ENCODE peak calls at places on chromosomes 2 and 18, in nine cellular contexts. R, L, O, P, S, X, M, T and A are unnamed samples. For H3K4me1, the result is how much of the 10 kb centered on the place peaks cover.

GRCh38 chr2:95030496-95030895 is 5.0 kb downstream of the MAL start:
- DNase-seq in R (no peak), L (no peak), O (no peak), P (no peak), S (no peak), X (no peak), M (no peak), T (no peak), A (no peak)

GRCh38 chr18:9101730-9102390 is 639 bp upstream of the NDUFV2 start:
- DNase-seq in R (peak), L (no peak), O (no peak), P (peak), S (peak), X (no peak), M (no peak), T (peak), A (no peak)

GRCh38 chr18:49161627-49162026 is 210.9 kb upstream of the SMAD7 start:
- DNase-seq in R (no peak), L (no peak), O (no peak), P (no peak), S (peak), X (no peak), M (no peak), T (peak), A (no peak)

GRCh38 chr2:148812306-148812705 is 62.7 kb upstream of the KIF5C start:
- DNase-seq in R (peak), L (peak), O (peak), P (no peak), S (peak), X (peak), M (peak), T (no peak), A (no peak)

GRCh38 chr2:68172990-68173715 is 15.5 kb downstream of the PNO1 start:
- DNase-seq in R (no peak), L (no peak), O (no peak), P (no peak), S (no peak), X (no peak), M (no peak), T (no peak), A (no peak)

GRCh38 chr2:8536686-8537571 is 144.9 kb upstream of the ID2 start:
- DNase-seq in R (no peak), L (no peak), O (no peak), P (no peak), S (peak), X (no peak), M (no peak), T (no peak), A (no peak)

GRCh38 chr2:53896864-53897263 is 37.1 kb upstream of the GPR75 start:
- DNase-seq in R (no peak), L (no peak), O (no peak), P (no peak), S (peak), X (no peak), M (no peak), T (peak), A (peak)

GRCh38 chr2:105636109-105636740 is 108.5 kb upstream of the NCK2 start:
- DNase-seq in R (no peak), L (no peak), O (peak), P (no peak), S (no peak), X (no peak), M (no peak), T (no peak), A (no peak)

GRCh38 chr2:104766683-104767082 is 87.2 kb upstream of the POU3F3 start:
- DNase-seq in R (no peak), L (no peak), O (no peak), P (peak), S (no peak), X (no peak), M (no peak), T (no peak), A (no peak)

GRCh38 chr18:74342416-74343043 is 26.9 kb downstream of the C18orf63 start:
- DNase-seq in R (peak), L (peak), O (no peak), P (peak), S (peak), X (no peak), M (no peak), T (peak), A (peak)

GRCh38 chr2:237165405-237166276 is 80.0 kb downstream of the COPS8 start:
- DNase-seq in R (no peak), L (no peak), O (peak), P (no peak), S (peak), X (no peak), M (no peak), T (peak), A (no peak)
- TF ChIP-seq CTCF in R (no peak), L (no peak), O (peak), P (peak), S (peak), X (peak), M (peak), T (peak), A (peak)

GRCh38 chr2:37851428-37851827 is 73.7 kb upstream of the RMDN2 start:
- DNase-seq in R (no peak), L (no peak), O (no peak), P (no peak), S (no peak), X (no peak), M (no peak), T (no peak), A (no peak)
- H3K4me1 ChIP-seq in R (under half), L (under half), O (under half), P (under half), S (under half), X (under half), M (under half), T (under half), A (under half)

GRCh38 chr2:143280097-143280757 is 151.0 kb downstream of the ARHGAP15 start:
- DNase-seq in R (no peak), L (no peak), O (no peak), P (no peak), S (no peak), X (no peak), M (no peak), T (no peak), A (no peak)

GRCh38 chr2:143279672-143280071 is 150.5 kb downstream of the ARHGAP15 start:
- DNase-seq in R (no peak), L (no peak), O (no peak), P (no peak), S (peak), X (no peak), M (no peak), T (no peak), A (no peak)

GRCh38 chr2:143284087-143284675 is 155.0 kb downstream of the ARHGAP15 start:
- DNase-seq in R (peak), L (peak), O (no peak), P (peak), S (peak), X (no peak), M (no peak), T (peak), A (no peak)

GRCh38 chr2:143282684-143283083 is 153.5 kb downstream of the ARHGAP15 start:
- DNase-seq in R (peak), L (no peak), O (peak), P (no peak), S (no peak), X (no peak), M (no peak), T (no peak), A (no peak)
- TF ChIP-seq CTCF in R (no peak), L (no peak), O (peak), P (peak), S (peak), X (no peak), M (no peak), T (no peak), A (peak)

DNA sequence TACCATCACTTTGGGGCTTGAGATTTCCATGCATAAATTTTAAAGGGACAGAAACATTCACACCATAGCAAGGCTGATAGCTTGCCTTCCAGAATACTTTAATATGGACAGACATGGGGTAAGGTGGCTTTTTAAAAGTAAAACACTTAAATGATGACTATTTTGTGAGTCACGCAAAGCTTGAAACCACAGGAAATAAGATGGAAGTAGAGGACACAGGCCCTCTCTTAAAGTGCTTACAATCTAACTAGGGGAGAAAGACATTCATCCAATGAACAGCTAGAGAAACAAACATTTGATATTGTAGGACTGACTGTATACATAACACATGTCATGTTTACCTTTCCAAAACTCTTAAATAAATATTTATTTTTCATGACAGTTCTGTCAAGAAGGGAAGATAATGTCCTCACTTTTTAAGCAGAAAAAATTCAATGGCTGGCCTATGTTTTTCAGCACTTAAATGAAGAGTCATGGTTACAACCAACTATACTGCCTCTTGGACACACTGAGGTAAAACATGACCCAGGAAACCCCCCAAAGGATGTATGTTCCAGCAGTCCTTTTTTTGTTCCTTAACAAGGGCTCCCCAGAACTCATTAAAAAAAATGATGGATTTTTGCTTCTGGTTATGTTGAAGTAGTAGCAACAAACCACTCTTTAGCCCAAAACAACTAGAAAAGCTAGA is 120.0 kb upstream of the RBMS1 start:
- DNase-seq in R (no peak), L (no peak), O (no peak), P (no peak), S (peak), X (no peak), M (no peak), T (no peak), A (peak)
- H3K4me1 ChIP-seq in R (under half), L (under half), O (under half), P (under half), S (under half), X (under half), M (under half), T (under half), A (under half)

DNA sequence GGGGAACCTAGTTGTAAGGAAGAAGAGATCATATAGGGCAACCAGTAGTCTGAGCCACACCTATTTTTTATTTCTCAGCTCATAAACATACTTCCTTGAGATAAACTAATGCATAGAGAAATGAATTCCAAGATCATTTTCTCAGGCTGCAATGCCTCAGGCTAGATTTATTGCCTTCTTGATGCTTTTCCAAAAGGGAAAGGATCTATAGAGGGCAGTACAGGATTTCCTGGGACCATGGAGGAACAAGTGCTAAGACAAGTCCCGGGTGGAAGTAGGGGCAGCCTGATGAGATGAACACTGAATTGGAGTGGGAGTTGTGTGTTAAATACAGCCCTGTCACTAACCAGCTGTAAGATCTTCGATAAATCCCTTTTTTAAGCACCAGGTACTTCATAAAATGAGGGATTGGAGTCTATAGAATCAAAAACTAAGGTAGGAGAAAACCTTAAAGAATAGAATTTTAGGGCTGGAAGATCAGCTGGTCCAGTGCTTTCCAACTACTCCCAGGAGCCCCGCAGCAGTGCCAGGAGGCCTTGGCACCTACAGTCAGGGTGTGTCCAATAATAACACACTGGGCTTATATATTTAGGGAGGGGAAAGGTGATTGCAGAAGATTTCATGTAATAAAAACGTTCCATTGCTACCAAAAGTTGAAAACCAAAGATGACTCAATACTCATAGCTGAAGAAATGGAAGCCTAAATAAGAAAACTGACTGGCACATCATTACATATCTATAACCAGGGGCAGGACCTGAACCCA is 58.1 kb downstream of the SERTAD2 start:
- DNase-seq in R (peak), L (no peak), O (no peak), P (peak), S (peak), X (no peak), M (no peak), T (peak), A (peak)
- TF ChIP-seq CTCF in R (peak), L (no peak), O (peak), P (no peak), S (peak), X (peak), M (no peak), T (peak), A (peak)